ENCODE peak calls at places on chromosomes 7 and 10, in four cellular contexts. A is Daoy, X is GM12864, N is cardiac fibroblast. T is an unnamed sample.

GRCh38 chr10:92849234-92849525 is 860 bp downstream of the EXOC6 start:
- DNase-seq in A (peak; percentile 15), X (no peak), N (no peak), T (no peak)

GRCh38 chr10:119826777-119827176 is 45.9 kb downstream of the MCMBP start:
- DNase-seq in A (no peak), N (no peak), X (no peak), T (no peak)

GRCh38 chr10:52568309-52568708 is 204.3 kb downstream of the MBL2 start:
- DNase-seq in N (no peak), X (no peak), A (no peak), T (no peak)

GRCh38 chr10:62025901-62026879 is 124.7 kb downstream of the ARID5B start:
- DNase-seq in X (no peak), N (peak; percentile 39), A (no peak), T (no peak)

GRCh38 chr10:23157691-23158369 is 34.3 kb upstream of the PTF1A start:
- DNase-seq in A (peak; percentile 32), X (peak; percentile 40), N (peak; percentile 52), T (no peak)

GRCh38 chr7:498678-499641 is 20.7 kb downstream of the PDGFA start:
- DNase-seq in N (peak; percentile 59), X (no peak), A (no peak), T (no peak)

GRCh38 chr7:34806831-34807230 is 148.8 kb downstream of the NPSR1 start:
- DNase-seq in A (no peak), N (no peak), X (no peak), T (no peak)

GRCh38 chr7:76400248-76400647 is 9.2 kb downstream of the SSC4D start:
- DNase-seq in A (no peak), X (no peak), N (no peak), T (peak; percentile 76)

GRCh38 chr10:112907893-112908292 is 42.2 kb upstream of the TCF7L2 start:
- DNase-seq in N (peak; percentile 4), A (peak; percentile 50), X (no peak), T (no peak)

GRCh38 chr7:50266893-50267386 is 37.6 kb upstream of the IKZF1 start:
- DNase-seq in X (peak; percentile 82), A (peak; percentile 26), N (no peak), T (peak; percentile 83)

T was measured in upper lobe of left lung.